ENCODE peak calls at places on chromosomes 1 and 21, in eight cellular contexts. A is breast epithelium, K is spleen, I is SK-N-SH, O is HCT116, C is endothelial cell of umbilical vein, G is prostate gland, E is sigmoid colon. S is an unnamed sample.

GRCh38 chr1:24904731-24905354 is 25.2 kb downstream of the RUNX3 start:
- DNase-seq in E (no peak), K (peak), G (no peak), C (no peak), I (no peak), O (no peak), A (no peak), S (no peak)

GRCh38 chr1:177216587-177217202 is 45.9 kb downstream of the BRINP2 start:
- DNase-seq in A (no peak), C (no peak), G (no peak), K (no peak), E (no peak), I (no peak), O (no peak), S (no peak)

GRCh38 chr1:38029081-38029681 is 16.6 kb downstream of the UTP11 start:
- DNase-seq in C (no peak), I (peak), K (no peak), A (no peak), E (peak), G (no peak), O (no peak), S (no peak)

GRCh38 chr21:42456457-42456856 is 39.6 kb downstream of the RSPH1 start:
- DNase-seq in O (no peak), E (no peak), G (no peak), C (no peak), A (no peak), I (no peak), K (peak), S (no peak)

GRCh38 chr1:96845464-96845863 is 123.9 kb downstream of the PTBP2 start:
- DNase-seq in A (no peak), G (peak), K (peak), I (no peak), O (peak), C (peak), E (no peak), S (no peak)

GRCh38 chr21:29347274-29347681 is 48.6 kb downstream of the BACH1 start:
- DNase-seq in I (no peak), O (no peak), C (no peak), A (no peak), E (no peak), K (no peak), G (no peak), S (no peak)

GRCh38 chr21:32233722-32234301 is 45.0 kb downstream of the MIS18A start:
- DNase-seq in A (no peak), C (no peak), O (no peak), G (no peak), E (no peak), K (no peak), I (no peak), S (no peak)

GRCh38 chr1:218363141-218363540 is 18.0 kb downstream of the TGFB2 start:
- DNase-seq in O (no peak), A (no peak), E (no peak), G (no peak), C (no peak), K (no peak), I (no peak), S (peak)

GRCh38 chr1:181219938-181220337 is 131.4 kb downstream of the IER5 start:
- DNase-seq in K (no peak), C (no peak), G (no peak), E (no peak), I (no peak), A (no peak), O (no peak), S (no peak)

GRCh38 chr1:75100481-75101092 is 33.6 kb upstream of the LHX8 start:
- DNase-seq in I (no peak), G (no peak), C (no peak), E (no peak), A (no peak), K (no peak), O (no peak), S (no peak)

DNA sequence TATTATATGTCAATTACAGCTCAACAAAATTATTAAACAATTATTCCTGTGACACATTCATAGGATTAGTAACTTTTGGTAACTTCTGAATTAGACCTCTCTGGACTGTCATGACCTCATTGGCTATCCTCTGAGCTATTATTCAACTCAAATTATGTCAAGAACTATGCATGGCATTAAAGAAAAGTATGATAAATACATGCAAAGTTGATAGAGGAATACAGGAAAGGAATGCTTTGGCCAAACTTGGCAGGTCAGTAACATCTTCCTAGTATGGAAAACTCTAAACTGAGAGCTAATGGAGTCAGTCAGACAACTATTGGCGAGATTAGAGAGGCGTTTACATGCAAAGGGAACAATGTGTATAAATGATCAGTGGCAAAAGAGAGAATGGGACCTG is 158.4 kb downstream of the DUSP10 start:
- DNase-seq in C (no peak), E (no peak), I (no peak), K (no peak), G (no peak), O (no peak), A (no peak), S (no peak)
- TF ChIP-seq POLR2AphosphoS5 in C (no peak), E (no peak), I (no peak), K (no peak), G (no peak), O (no peak), A (no peak), S (no peak)

DNA sequence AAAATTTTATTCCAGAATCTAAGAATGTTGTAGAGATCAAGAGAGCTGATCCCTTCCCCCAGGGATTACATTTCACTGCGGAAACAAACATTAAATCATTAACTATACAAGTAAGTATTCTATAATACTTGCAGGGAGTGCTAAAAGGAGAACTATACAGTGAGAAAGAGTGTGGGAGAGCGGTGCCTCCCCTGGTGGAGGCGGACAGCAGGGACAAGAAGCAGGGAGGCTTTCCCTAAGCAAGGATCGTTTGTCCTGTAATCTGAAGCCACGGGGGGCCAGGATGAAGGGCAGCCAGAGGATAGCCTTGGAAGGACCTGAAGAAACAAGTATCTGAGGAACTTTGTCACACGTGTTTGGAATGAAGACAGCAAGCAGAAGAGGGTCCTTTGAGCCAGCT is 40.1 kb downstream of the SLC9C2 start:
- DNase-seq in A (no peak), C (no peak), O (no peak), G (no peak), I (no peak), E (no peak), K (no peak), S (no peak)
- TF ChIP-seq CTCF in A (no peak), C (no peak), O (no peak), G (no peak), I (peak), E (no peak), K (no peak), S (no peak)

GRCh38 chr1:228487336-228488106 is at the start of gene RNF187:
- DNase-seq in K (peak), I (peak), E (peak), A (peak), O (no peak), G (peak), C (no peak), S (peak)
- TF ChIP-seq POLR2AphosphoS5 in K (peak), I (no peak), E (no peak), A (no peak), O (peak), G (no peak), C (peak), S (peak)

DNA sequence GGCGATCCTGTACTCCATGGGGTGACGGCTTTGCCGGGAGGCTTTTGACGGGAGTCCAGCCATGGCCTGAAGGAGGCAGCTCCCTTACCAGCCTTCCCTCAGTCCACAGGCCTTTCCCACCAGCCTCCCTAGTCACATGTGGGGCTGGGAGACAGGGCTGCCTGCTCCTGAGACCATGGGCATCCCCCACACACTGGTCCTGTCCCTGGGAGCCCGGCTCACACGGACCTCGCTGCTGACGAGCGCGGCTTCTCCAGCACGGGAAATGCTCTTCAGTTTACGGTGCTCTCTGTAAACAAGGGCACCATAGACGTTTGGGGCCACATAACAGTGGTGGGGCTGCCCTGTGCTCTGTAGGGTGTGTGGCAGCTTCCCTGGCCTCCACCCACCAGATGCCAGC is 104.5 kb upstream of the TMEM51 start:
- DNase-seq in O (no peak), A (no peak), E (no peak), C (no peak), I (no peak), G (no peak), K (no peak), S (no peak)
- TF ChIP-seq CTCF in O (no peak), A (no peak), E (no peak), C (no peak), I (no peak), G (no peak), K (no peak), S (no peak)

GRCh38 chr1:226004396-226004795 is 5.3 kb upstream of the SDE2 start:
- DNase-seq in A (no peak), C (no peak), G (no peak), E (no peak), O (no peak), I (no peak), K (no peak), S (no peak)

GRCh38 chr1:226003502-226004170 is 4.5 kb upstream of the SDE2 start:
- DNase-seq in C (no peak), G (no peak), E (no peak), A (no peak), K (no peak), I (no peak), O (no peak), S (no peak)

GRCh38 chr1:226001852-226002666 is 2.9 kb upstream of the SDE2 start:
- DNase-seq in A (peak), C (peak), K (peak), O (no peak), E (peak), G (peak), I (no peak), S (peak)

GRCh38 chr1:226001088-226001487 is 1.9 kb upstream of the SDE2 start:
- DNase-seq in O (no peak), E (no peak), A (no peak), C (no peak), K (no peak), I (no peak), G (no peak), S (no peak)

DNA sequence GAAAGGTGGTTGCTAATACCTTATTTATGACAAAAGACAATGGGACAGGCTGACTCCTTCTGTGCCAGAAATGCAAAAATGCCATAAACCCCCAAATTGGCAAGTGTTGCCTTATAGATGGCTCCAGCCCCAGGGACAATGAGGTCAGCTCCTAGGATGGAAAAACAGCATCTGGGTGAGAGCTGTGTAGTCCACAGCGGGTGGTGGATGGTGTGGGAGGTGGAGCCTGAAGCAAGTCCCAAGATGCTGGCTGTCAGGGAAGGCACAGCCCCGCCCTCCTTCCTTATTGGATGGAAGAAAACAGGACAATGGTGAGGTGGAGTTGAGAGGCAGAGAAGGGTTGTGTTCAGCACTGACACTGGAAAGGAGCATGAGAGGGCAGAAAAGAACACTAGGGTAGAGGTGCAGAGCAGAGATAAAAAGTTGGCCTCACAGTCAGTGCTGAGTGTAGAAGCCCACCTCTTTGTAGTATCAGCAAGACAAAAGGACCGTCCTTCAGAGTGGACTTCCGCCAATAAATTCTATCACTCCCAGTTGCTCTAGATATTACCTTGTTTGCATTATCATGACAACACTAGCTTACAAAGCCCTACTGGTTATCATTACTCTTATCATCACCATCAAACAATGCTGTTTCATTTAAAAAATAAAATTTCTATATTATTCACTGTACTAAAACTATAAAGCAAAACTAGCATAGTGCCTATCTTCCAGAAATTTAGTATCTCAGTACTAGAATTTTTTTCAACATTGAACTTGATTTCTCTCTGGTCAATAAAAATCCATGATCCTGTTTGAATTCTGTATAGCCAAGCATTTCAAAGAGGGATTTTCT is 3.7 kb upstream of the SDE2 start:
- DNase-seq in K (peak), G (peak), O (peak), A (peak), E (peak), I (peak), C (peak), S (no peak)
- TF ChIP-seq POLR2AphosphoS5 in K (no peak), G (no peak), O (no peak), A (no peak), E (no peak), I (no peak), C (no peak), S (peak)

DNA sequence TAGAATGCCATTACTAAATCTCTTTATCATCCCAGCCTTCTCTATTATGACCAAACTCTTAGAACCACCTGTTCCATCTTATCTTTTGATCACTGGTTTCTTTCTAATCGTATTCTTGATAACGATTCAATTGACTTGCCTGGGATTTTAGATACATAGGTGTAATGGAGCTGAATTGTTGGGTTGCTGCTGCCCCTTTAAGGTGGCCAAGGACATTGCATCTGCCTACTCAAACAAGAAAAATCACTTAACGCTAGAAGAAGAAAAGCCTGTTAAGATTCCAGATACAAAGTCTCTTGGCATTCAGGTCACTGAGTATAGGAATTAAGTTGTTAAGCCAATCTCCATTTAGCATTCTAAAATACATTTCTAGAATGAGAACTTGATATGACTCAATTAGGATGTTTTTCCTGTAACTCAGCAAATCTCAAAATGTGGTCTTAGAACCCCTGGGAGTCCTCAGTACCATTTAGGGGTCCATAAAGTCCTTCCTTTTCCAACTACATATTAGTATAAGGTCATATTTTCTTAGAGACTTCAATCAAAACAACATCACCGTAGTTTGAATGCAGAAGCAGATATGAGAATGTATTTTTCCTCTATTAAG is 12.4 kb downstream of the NEXN start:
- DNase-seq in E (no peak), A (no peak), C (peak), I (peak), G (peak), O (peak), K (no peak), S (no peak)
- TF ChIP-seq CTCF in E (peak), A (peak), C (peak), I (peak), G (no peak), O (peak), K (peak), S (peak)

GRCh38 chr1:147167361-147167760 is 4.9 kb downstream of the PRKAB2 start:
- DNase-seq in A (no peak), O (peak), E (no peak), I (no peak), C (no peak), K (no peak), G (no peak), S (no peak)
- TF ChIP-seq POLR2AphosphoS5 in A (no peak), O (no peak), E (no peak), I (peak), C (no peak), K (no peak), G (peak), S (peak)

S was measured in esophagus muscularis mucosa.